ENCODE peak calls at places on chromosomes 12 and 14, in ten cellular contexts. F is type B pancreatic cell; U is effector CD4-positive, alpha-beta T cell; K is skeletal muscle cell; V is cardiac septum; S is GM13977; I is dermis microvascular lymphatic vessel endothelial cell; C is bronchial epithelial cell; G is NCI-H69; M is NCI-H1092. L is an unnamed sample.

GRCh38 chr12:24455811-24456210 is 493.1 kb downstream of the BCAT1 start:
- DNase-seq in C (no peak), K (no peak), G (no peak), S (no peak), F (no peak), M (no peak), U (no peak), I (no peak), V (no peak), L (no peak)

GRCh38 chr12:46491548-46491947 is 119.0 kb upstream of the SLC38A2 start:
- DNase-seq in V (no peak), U (no peak), M (no peak), G (no peak), C (peak), F (no peak), K (no peak), S (no peak), I (no peak), L (no peak)

GRCh38 chr14:61642246-61642982 is 52.9 kb upstream of the HIF1A start:
- DNase-seq in F (no peak), I (no peak), U (no peak), S (no peak), C (peak), M (no peak), V (no peak), G (peak), K (no peak), L (no peak)

GRCh38 chr14:80358112-80358511 is 146.8 kb upstream of the DIO2 start:
- DNase-seq in G (no peak), I (no peak), U (no peak), C (no peak), M (no peak), S (no peak), K (no peak), F (no peak), V (no peak), L (no peak)

GRCh38 chr14:97513891-97514290 is 716.7 kb downstream of the VRK1 start:
- DNase-seq in I (no peak), K (no peak), U (no peak), M (no peak), V (no peak), F (no peak), S (no peak), G (no peak), C (no peak), L (no peak)

GRCh38 chr12:18165422-18165871 is 75.5 kb upstream of the RERGL start:
- DNase-seq in K (no peak), V (no peak), F (no peak), M (no peak), U (no peak), C (peak), S (peak), G (peak), I (no peak), L (no peak)

GRCh38 chr12:7096006-7096903 is 4.0 kb upstream of the C1R start:
- DNase-seq in U (no peak), V (no peak), M (no peak), S (no peak), K (no peak), I (no peak), F (no peak), G (no peak), C (no peak), L (no peak)

GRCh38 chr12:111064982-111065381 is 144.6 kb upstream of the MYL2 start:
- DNase-seq in I (no peak), C (no peak), K (no peak), V (no peak), U (no peak), M (no peak), S (no peak), F (no peak), G (no peak), L (no peak)

GRCh38 chr12:51051787-51052186 is 3.7 kb downstream of the LETMD1 start:
- DNase-seq in V (no peak), M (no peak), G (no peak), K (no peak), I (no peak), F (no peak), S (no peak), C (no peak), U (no peak), L (no peak)

GRCh38 chr12:28930704-28931103 is 218.4 kb upstream of the FAR2 start:
- DNase-seq in C (no peak), F (no peak), S (no peak), I (no peak), V (no peak), M (no peak), U (no peak), K (no peak), G (no peak), L (no peak)

GRCh38 chr14:91229743-91230200 is 14.7 kb downstream of the GPR68 start:
- DNase-seq in C (peak), G (no peak), K (peak), S (peak), U (peak), F (no peak), V (no peak), M (no peak), I (no peak), L (peak)

GRCh38 chr12:26843306-26843705 is 10.3 kb upstream of the ITPR2 start:
- DNase-seq in V (no peak), F (no peak), G (no peak), C (no peak), U (no peak), I (no peak), K (no peak), S (no peak), M (no peak), L (no peak)